ENCODE peak calls at places on chromosomes 6 and 20, in eight cellular contexts. S, D, R, W, C, X, I and T are unnamed samples. For H3K27me3, the result is how much of the 10 kb centered on the place peaks cover.

GRCh38 chr6:154478021-154478651 is 32.3 kb downstream of the CNKSR3 start:
- DNase-seq in S (no peak), D (peak), R (no peak), W (no peak), C (peak), X (peak), I (peak), T (no peak)

GRCh38 chr6:168619560-168620314 is 178.8 kb downstream of the SMOC2 start:
- DNase-seq in S (no peak), D (no peak), R (peak), W (no peak), C (no peak), X (no peak), I (no peak), T (no peak)

GRCh38 chr6:54992789-54993188 is 146.2 kb downstream of the FAM83B start:
- DNase-seq in S (peak), D (no peak), R (no peak), W (no peak), C (peak), X (no peak), I (no peak), T (no peak)

GRCh38 chr6:164825386-164825785 is 484.0 kb downstream of the C6orf118 start:
- DNase-seq in S (no peak), D (no peak), R (no peak), W (no peak), C (no peak), X (no peak), I (no peak), T (no peak)

GRCh38 chr6:72861935-72862432 is 240.1 kb downstream of the KCNQ5 start:
- DNase-seq in S (no peak), D (no peak), R (no peak), W (no peak), C (peak), X (no peak), I (no peak), T (no peak)

GRCh38 chr6:78533426-78533825 is 333.9 kb upstream of the IRAK1BP1 start:
- DNase-seq in S (no peak), D (no peak), R (no peak), W (no peak), C (peak), X (no peak), I (no peak), T (no peak)

GRCh38 chr20:46293084-46293483 is 15.2 kb downstream of the CDH22 start:
- DNase-seq in S (peak), D (no peak), R (no peak), W (no peak), C (peak), X (peak), I (no peak), T (no peak)

GRCh38 chr6:152552616-152553209 is 84.4 kb downstream of the SYNE1 start:
- DNase-seq in S (peak), D (peak), R (no peak), W (peak), C (peak), X (peak), I (peak), T (no peak)

GRCh38 chr20:21511850-21512633 is 1.8 kb downstream of the NKX2-2 start:
- DNase-seq in S (peak), D (no peak), R (no peak), W (no peak), C (no peak), X (peak), I (no peak), T (no peak)

GRCh38 chr6:138082232-138082631 is 25.0 kb downstream of the PERP start:
- DNase-seq in S (no peak), D (no peak), R (no peak), W (no peak), C (no peak), X (no peak), I (no peak), T (no peak)

GRCh38 chr6:16524380-16524707 is 236.9 kb downstream of the ATXN1 start:
- DNase-seq in S (no peak), D (no peak), R (no peak), W (no peak), C (peak), X (peak), I (no peak), T (no peak)

GRCh38 chr20:23225407-23226060 is 125.1 kb upstream of the NXT1 start:
- DNase-seq in S (no peak), D (no peak), R (no peak), W (no peak), C (peak), X (no peak), I (no peak), T (peak)

GRCh38 chr6:18395177-18395850 is 8.2 kb downstream of the RNF144B start:
- DNase-seq in S (peak), D (no peak), R (no peak), W (no peak), C (no peak), X (no peak), I (no peak), T (no peak)

GRCh38 chr6:108166664-108167448 is 1.0 kb downstream of the NR2E1 start:
- DNase-seq in S (peak), D (no peak), R (no peak), W (no peak), C (no peak), X (no peak), I (no peak), T (no peak)

GRCh38 chr20:62804632-62805364 is at the start of gene OGFR:
- DNase-seq in S (peak), D (peak), R (peak), W (peak), C (peak), X (peak), I (peak), T (peak)

GRCh38 chr6:84774174-84775158 is 10.1 kb upstream of the TBX18 start:
- DNase-seq in S (peak), D (peak), R (no peak), W (peak), C (no peak), X (no peak), I (peak), T (peak)

GRCh38 chr20:17687800-17688199 is 5.8 kb upstream of the RRBP1 start:
- DNase-seq in S (no peak), D (no peak), R (no peak), W (no peak), C (no peak), X (no peak), I (no peak), T (no peak)

GRCh38 chr6:28719275-28719940 is 193.7 kb downstream of the GPX5 start:
- DNase-seq in S (no peak), D (no peak), R (no peak), W (no peak), C (peak), X (peak), I (no peak), T (no peak)

GRCh38 chr6:112153926-112154621 is 66.7 kb downstream of the FAM229B start:
- DNase-seq in S (no peak), D (no peak), R (no peak), W (no peak), C (peak), X (no peak), I (no peak), T (no peak)

GRCh38 chr6:70412797-70413113 is 553 bp upstream of the FAM135A start:
- DNase-seq in S (no peak), D (no peak), R (no peak), W (no peak), C (no peak), X (no peak), I (no peak), T (no peak)

DNA sequence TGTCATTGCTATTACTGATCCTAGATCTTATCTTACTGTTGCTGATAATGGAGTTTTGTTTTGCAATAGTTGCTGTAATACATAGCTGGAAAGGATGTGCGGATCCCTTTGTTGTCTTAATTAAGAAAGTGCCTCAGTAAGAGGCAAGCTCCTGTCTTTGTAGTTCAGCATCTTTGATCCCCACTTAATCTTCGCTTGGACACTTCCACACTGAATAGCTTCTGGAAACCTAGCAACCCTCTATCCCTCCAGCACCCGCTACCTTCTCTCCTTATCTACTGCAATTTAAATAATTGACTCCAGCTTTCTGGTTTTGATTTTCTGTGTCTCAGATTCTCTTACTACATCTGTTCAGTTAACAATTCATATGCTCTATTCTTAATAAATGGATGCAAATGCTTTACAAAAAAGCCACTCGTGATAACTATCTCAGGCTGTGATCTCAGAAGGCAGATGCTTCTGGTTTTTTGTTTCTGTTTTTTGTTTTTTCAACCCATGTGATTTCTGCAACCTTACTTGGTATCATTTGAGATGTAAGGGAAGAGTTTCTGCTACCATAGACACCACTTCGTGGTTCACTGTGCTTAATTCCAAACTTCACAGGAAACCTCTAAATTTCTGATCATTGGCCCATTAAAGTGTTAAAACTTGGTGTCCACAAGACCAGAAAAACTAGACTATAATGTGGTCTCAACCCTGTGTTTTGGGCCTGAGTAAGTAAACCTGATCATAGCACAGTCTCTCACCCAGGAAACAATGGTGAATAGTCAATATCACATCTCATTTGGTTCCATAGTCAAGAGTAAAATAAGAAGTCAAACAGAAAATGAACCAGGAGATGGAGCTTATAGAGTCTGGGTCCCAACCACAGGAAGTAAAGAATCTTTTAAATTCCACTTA is 352.1 kb upstream of the SOX4 start:
- DNase-seq in S (peak), D (no peak), R (no peak), W (no peak), C (no peak), X (no peak), I (no peak), T (no peak)
- H3K27me3 ChIP-seq in S (under half), D (under half), R (under half), W (under half), C (under half), X (under half), I (under half), T (under half)

GRCh38 chr6:116763048-116763447 is 2.5 kb downstream of the FAM162B start:
- DNase-seq in S (no peak), D (no peak), R (no peak), W (no peak), C (no peak), X (no peak), I (no peak), T (no peak)
- H3K27me3 ChIP-seq in S (half or more), D (under half), R (under half), W (under half), C (under half), X (half or more), I (under half), T (under half)

GRCh38 chr20:44810061-44810390 is 320 bp downstream of the RIMS4 start:
- DNase-seq in S (no peak), D (no peak), R (no peak), W (no peak), C (no peak), X (no peak), I (no peak), T (no peak)
- H3K27me3 ChIP-seq in S (half or more), D (half or more), R (under half), W (half or more), C (half or more), X (half or more), I (under half), T (under half)

GRCh38 chr6:7725412-7725811 is 487 bp upstream of the BMP6 start:
- DNase-seq in S (no peak), D (no peak), R (no peak), W (no peak), C (no peak), X (no peak), I (no peak), T (no peak)

GRCh38 chr6:7725849-7726415 is at the start of gene BMP6:
- DNase-seq in S (peak), D (peak), R (peak), W (peak), C (peak), X (peak), I (peak), T (peak)

GRCh38 chr6:7721654-7722053 is 4.2 kb upstream of the BMP6 start:
- DNase-seq in S (no peak), D (no peak), R (no peak), W (no peak), C (peak), X (peak), I (no peak), T (no peak)

GRCh38 chr6:7723041-7723447 is 2.9 kb upstream of the BMP6 start:
- DNase-seq in S (peak), D (peak), R (peak), W (peak), C (peak), X (peak), I (peak), T (peak)

GRCh38 chr6:7723554-7723953 is 2.3 kb upstream of the BMP6 start:
- DNase-seq in S (no peak), D (no peak), R (no peak), W (no peak), C (no peak), X (no peak), I (no peak), T (no peak)
- H3K27me3 ChIP-seq in S (half or more), D (under half), R (under half), W (under half), C (under half), X (under half), I (under half), T (under half)

GRCh38 chr20:25056601-25057233 is 1.2 kb downstream of the ACSS1 start:
- DNase-seq in S (no peak), D (no peak), R (no peak), W (peak), C (no peak), X (no peak), I (no peak), T (no peak)

GRCh38 chr20:25057234-25058050 is 497 bp downstream of the ACSS1 start:
- DNase-seq in S (peak), D (peak), R (peak), W (peak), C (peak), X (peak), I (peak), T (peak)

GRCh38 chr20:25054133-25054820 is 3.7 kb downstream of the ACSS1 start:
- DNase-seq in S (no peak), D (no peak), R (no peak), W (no peak), C (no peak), X (no peak), I (no peak), T (no peak)

GRCh38 chr20:25054995-25055629 is 2.8 kb downstream of the ACSS1 start:
- DNase-seq in S (no peak), D (no peak), R (no peak), W (no peak), C (peak), X (no peak), I (no peak), T (no peak)

GRCh38 chr20:25055711-25056492 is 2.0 kb downstream of the ACSS1 start:
- DNase-seq in S (no peak), D (no peak), R (no peak), W (peak), C (peak), X (peak), I (no peak), T (no peak)
- H3K27me3 ChIP-seq in S (half or more), D (under half), R (under half), W (under half), C (under half), X (under half), I (under half), T (under half)

GRCh38 chr6:148203970-148204369 is 138.7 kb upstream of the SASH1 start:
- DNase-seq in S (no peak), D (no peak), R (peak), W (peak), C (peak), X (peak), I (no peak), T (no peak)

GRCh38 chr6:148208298-148208697 is 134.3 kb upstream of the SASH1 start:
- DNase-seq in S (no peak), D (no peak), R (no peak), W (no peak), C (no peak), X (no peak), I (no peak), T (no peak)

GRCh38 chr6:148200302-148200701 is 142.3 kb upstream of the SASH1 start:
- DNase-seq in S (no peak), D (no peak), R (no peak), W (no peak), C (no peak), X (no peak), I (peak), T (no peak)

GRCh38 chr6:148199584-148199983 is 143.1 kb upstream of the SASH1 start:
- DNase-seq in S (no peak), D (no peak), R (no peak), W (no peak), C (no peak), X (no peak), I (no peak), T (no peak)

DNA sequence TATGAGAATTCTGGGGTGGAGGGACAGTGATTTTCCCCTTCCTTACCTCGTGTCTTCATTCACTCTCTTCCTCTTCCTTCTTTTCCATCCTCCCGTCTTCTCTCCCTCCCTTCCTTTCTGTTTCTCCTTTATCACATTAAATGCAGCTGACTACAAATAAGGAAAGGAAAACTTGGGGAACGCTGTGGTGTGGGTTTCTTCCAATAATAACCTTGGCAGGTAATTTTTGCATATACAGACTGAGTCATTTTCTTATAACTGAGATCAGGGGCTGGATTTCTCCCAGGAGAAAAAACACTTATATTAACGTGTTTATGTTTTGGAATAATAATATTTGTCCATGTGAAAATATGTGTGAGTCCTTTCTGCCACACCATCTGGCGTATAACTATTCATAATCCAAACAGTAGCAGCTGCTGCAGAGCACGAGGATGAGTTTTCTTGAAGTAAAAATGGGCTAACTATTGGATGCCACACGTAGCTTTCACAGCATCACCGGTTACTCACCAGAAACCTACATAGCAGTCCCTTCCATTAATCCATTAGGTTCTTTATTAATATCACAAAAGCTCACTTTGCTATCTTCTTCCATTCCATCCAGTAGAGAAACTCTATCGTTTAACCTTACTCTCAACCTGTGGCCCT is 139.2 kb upstream of the SASH1 start:
- DNase-seq in S (no peak), D (no peak), R (no peak), W (no peak), C (peak), X (no peak), I (no peak), T (no peak)
- H3K27me3 ChIP-seq in S (under half), D (under half), R (under half), W (under half), C (under half), X (under half), I (under half), T (under half)

GRCh38 chr20:33766686-33767085 is 34.9 kb downstream of the ZNF341 start:
- DNase-seq in S (no peak), D (no peak), R (no peak), W (no peak), C (no peak), X (no peak), I (no peak), T (no peak)
- H3K27me3 ChIP-seq in S (under half), D (under half), R (under half), W (under half), C (under half), X (under half), I (under half), T (under half)